ENCODE peak calls at places on chromosomes 6 and 20, in eight cellular contexts. One of them, this sample, is unnamed.

GRCh38 chr20:51628533-51629398 is 86.2 kb upstream of the NFATC2 start:
- DNase-seq in GM23338: no peak
- DNase-seq in H1: no peak
- DNase-seq in spleen: no peak
- DNase-seq in HCT116: no peak
- DNase-seq in breast epithelium: no peak
- DNase-seq in endothelial cell of umbilical vein: peak; percentile 93
- DNase-seq in transverse colon: no peak
- DNase-seq in this sample: no peak

GRCh38 chr6:124203812-124204167 is 400.1 kb downstream of the NKAIN2 start:
- DNase-seq in endothelial cell of umbilical vein: no peak
- DNase-seq in H1: no peak
- DNase-seq in HCT116: no peak
- DNase-seq in transverse colon: no peak
- DNase-seq in spleen: no peak
- DNase-seq in breast epithelium: no peak
- DNase-seq in GM23338: no peak
- DNase-seq in this sample: no peak

GRCh38 chr20:19876828-19877227 is 118.8 kb downstream of the RIN2 start:
- DNase-seq in GM23338: no peak
- DNase-seq in spleen: no peak
- DNase-seq in transverse colon: no peak
- DNase-seq in H1: no peak
- DNase-seq in breast epithelium: no peak
- DNase-seq in HCT116: no peak
- DNase-seq in endothelial cell of umbilical vein: no peak
- DNase-seq in this sample: no peak

GRCh38 chr20:57991211-57991841 is 237.1 kb downstream of the ANKRD60 start:
- DNase-seq in GM23338: no peak
- DNase-seq in H1: peak; percentile 7
- DNase-seq in endothelial cell of umbilical vein: no peak
- DNase-seq in transverse colon: peak; percentile 34
- DNase-seq in HCT116: no peak
- DNase-seq in breast epithelium: peak; percentile 66
- DNase-seq in spleen: no peak
- DNase-seq in this sample: no peak

GRCh38 chr20:38225240-38225899 is 35.2 kb downstream of the KIAA1755 start:
- DNase-seq in HCT116: no peak
- DNase-seq in breast epithelium: no peak
- DNase-seq in H1: no peak
- DNase-seq in transverse colon: no peak
- DNase-seq in endothelial cell of umbilical vein: no peak
- DNase-seq in GM23338: no peak
- DNase-seq in spleen: peak; percentile 36
- DNase-seq in this sample: no peak

GRCh38 chr20:19001177-19001576 is 187.6 kb downstream of the SCP2D1 start:
- DNase-seq in transverse colon: no peak
- DNase-seq in HCT116: no peak
- DNase-seq in H1: no peak
- DNase-seq in endothelial cell of umbilical vein: no peak
- DNase-seq in breast epithelium: no peak
- DNase-seq in GM23338: no peak
- DNase-seq in spleen: no peak
- DNase-seq in this sample: no peak

GRCh38 chr20:62485062-62485700 is 9.4 kb upstream of the GATA5 start:
- DNase-seq in breast epithelium: no peak
- DNase-seq in GM23338: no peak
- DNase-seq in HCT116: no peak
- DNase-seq in transverse colon: no peak
- DNase-seq in H1: no peak
- DNase-seq in endothelial cell of umbilical vein: no peak
- DNase-seq in spleen: no peak
- DNase-seq in this sample: no peak

GRCh38 chr6:129671442-129672344 is 38.3 kb downstream of the ARHGAP18 start:
- DNase-seq in breast epithelium: no peak
- DNase-seq in spleen: peak; percentile 85
- DNase-seq in H1: no peak
- DNase-seq in GM23338: peak; percentile 71
- DNase-seq in endothelial cell of umbilical vein: no peak
- DNase-seq in transverse colon: peak; percentile 49
- DNase-seq in HCT116: no peak
- DNase-seq in this sample: no peak

GRCh38 chr20:49511788-49512525 is 29.5 kb upstream of the KCNB1 start:
- DNase-seq in transverse colon: no peak
- DNase-seq in spleen: no peak
- DNase-seq in H1: no peak
- DNase-seq in HCT116: no peak
- DNase-seq in breast epithelium: no peak
- DNase-seq in endothelial cell of umbilical vein: no peak
- DNase-seq in GM23338: no peak
- DNase-seq in this sample: no peak

GRCh38 chr20:49505518-49505917 is 23.1 kb upstream of the KCNB1 start:
- DNase-seq in endothelial cell of umbilical vein: peak; percentile 47
- DNase-seq in GM23338: peak; percentile 77
- DNase-seq in spleen: no peak
- DNase-seq in transverse colon: no peak
- DNase-seq in H1: no peak
- DNase-seq in HCT116: no peak
- DNase-seq in breast epithelium: no peak
- DNase-seq in this sample: no peak

GRCh38 chr20:49507741-49508434 is 25.4 kb upstream of the KCNB1 start:
- DNase-seq in H1: no peak
- DNase-seq in GM23338: no peak
- DNase-seq in endothelial cell of umbilical vein: no peak
- DNase-seq in HCT116: no peak
- DNase-seq in spleen: no peak
- DNase-seq in breast epithelium: no peak
- DNase-seq in transverse colon: no peak
- DNase-seq in this sample: peak; percentile 57

GRCh38 chr20:49510562-49511117 is 28.2 kb upstream of the KCNB1 start:
- DNase-seq in spleen: no peak
- DNase-seq in transverse colon: peak; percentile 41
- DNase-seq in endothelial cell of umbilical vein: no peak
- DNase-seq in H1: no peak
- DNase-seq in breast epithelium: peak; percentile 58
- DNase-seq in HCT116: no peak
- DNase-seq in GM23338: no peak
- DNase-seq in this sample: peak; percentile 53

DNA sequence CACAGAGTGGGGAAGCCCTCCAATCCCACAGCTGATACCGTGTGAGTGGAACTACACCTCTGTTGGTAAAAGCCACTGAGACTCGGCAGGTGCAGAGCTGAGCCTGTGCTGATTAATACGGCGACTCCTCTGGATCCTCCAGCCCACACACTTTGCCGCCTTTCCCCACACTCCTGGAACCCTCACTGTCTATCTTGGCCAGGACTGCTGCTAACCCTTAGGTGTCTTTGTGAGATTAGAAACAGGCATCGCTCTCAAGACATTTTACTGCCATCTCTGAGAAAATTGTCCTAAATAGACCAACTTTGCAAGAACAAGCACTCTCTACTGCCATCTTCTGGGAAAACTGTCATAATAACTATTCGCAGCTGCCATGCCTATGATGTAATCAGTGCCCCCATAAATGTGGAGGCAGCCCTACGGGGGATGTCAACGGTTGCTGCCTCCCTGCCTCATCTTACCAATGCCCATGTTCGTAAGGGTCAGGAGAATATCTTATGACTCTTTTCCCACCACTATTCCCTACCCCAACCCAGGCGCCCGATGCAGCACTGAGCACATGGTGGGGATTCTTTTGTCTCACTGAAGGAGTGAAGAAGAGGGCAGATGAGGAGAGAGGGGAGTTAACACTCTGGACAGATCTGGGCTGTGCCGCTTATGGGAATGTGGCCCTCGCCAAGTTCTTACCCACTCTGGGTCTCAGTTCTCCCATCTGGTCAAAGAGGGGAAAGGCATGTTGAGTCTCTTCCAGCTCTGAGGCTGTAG is 26.1 kb upstream of the KCNB1 start:
- DNase-seq in breast epithelium: no peak
- DNase-seq in HCT116: peak; percentile 28
- DNase-seq in H1: no peak
- DNase-seq in endothelial cell of umbilical vein: peak; percentile 44
- DNase-seq in transverse colon: no peak
- DNase-seq in spleen: no peak
- DNase-seq in GM23338: peak; percentile 77
- DNase-seq in this sample: no peak
- TF ChIP-seq POLR2AphosphoS5 in breast epithelium: no peak
- TF ChIP-seq POLR2AphosphoS5 in HCT116: no peak
- TF ChIP-seq POLR2AphosphoS5 in H1: no peak
- TF ChIP-seq POLR2AphosphoS5 in endothelial cell of umbilical vein: no peak
- TF ChIP-seq POLR2AphosphoS5 in transverse colon: no peak
- TF ChIP-seq POLR2AphosphoS5 in spleen: no peak
- TF ChIP-seq POLR2AphosphoS5 in GM23338: no peak
- TF ChIP-seq POLR2AphosphoS5 in this sample: no peak

GRCh38 chr6:127110712-127111111 is 7.8 kb upstream of the RSPO3 start:
- DNase-seq in H1: no peak
- DNase-seq in spleen: no peak
- DNase-seq in breast epithelium: no peak
- DNase-seq in HCT116: no peak
- DNase-seq in endothelial cell of umbilical vein: no peak
- DNase-seq in GM23338: no peak
- DNase-seq in transverse colon: no peak
- DNase-seq in this sample: no peak

GRCh38 chr6:127115032-127115661 is 3.3 kb upstream of the RSPO3 start:
- DNase-seq in H1: no peak
- DNase-seq in spleen: no peak
- DNase-seq in transverse colon: no peak
- DNase-seq in HCT116: no peak
- DNase-seq in breast epithelium: no peak
- DNase-seq in GM23338: no peak
- DNase-seq in endothelial cell of umbilical vein: no peak
- DNase-seq in this sample: no peak

GRCh38 chr6:127107916-127108315 is 10.6 kb upstream of the RSPO3 start:
- DNase-seq in HCT116: no peak
- DNase-seq in spleen: no peak
- DNase-seq in transverse colon: no peak
- DNase-seq in breast epithelium: no peak
- DNase-seq in GM23338: no peak
- DNase-seq in H1: no peak
- DNase-seq in endothelial cell of umbilical vein: no peak
- DNase-seq in this sample: no peak

GRCh38 chr6:127114214-127114613 is 4.3 kb upstream of the RSPO3 start:
- DNase-seq in H1: no peak
- DNase-seq in HCT116: no peak
- DNase-seq in spleen: no peak
- DNase-seq in GM23338: no peak
- DNase-seq in endothelial cell of umbilical vein: no peak
- DNase-seq in transverse colon: no peak
- DNase-seq in breast epithelium: no peak
- DNase-seq in this sample: no peak

DNA sequence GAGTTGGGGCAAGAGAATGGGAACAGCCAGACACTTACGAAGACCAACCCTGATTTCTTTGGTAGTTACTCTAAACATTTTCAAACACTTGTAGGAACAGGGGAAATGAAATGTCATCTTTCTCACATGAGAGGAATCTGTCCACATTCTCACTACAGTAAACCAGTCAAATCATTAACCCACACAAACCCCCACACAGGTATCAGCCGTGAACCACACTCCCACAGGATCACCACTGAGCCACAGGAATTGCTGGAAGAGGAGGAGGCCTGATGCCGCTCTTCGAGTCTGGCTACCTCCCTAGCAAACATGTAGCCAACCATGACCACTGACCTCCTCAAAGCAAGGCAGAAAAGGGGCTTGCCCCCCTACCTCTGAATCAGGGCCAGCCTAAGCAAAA is 6.9 kb upstream of the RSPO3 start:
- DNase-seq in transverse colon: no peak
- DNase-seq in HCT116: no peak
- DNase-seq in breast epithelium: no peak
- DNase-seq in spleen: no peak
- DNase-seq in H1: no peak
- DNase-seq in endothelial cell of umbilical vein: no peak
- DNase-seq in GM23338: no peak
- DNase-seq in this sample: no peak
- H3K4me3 ChIP-seq in transverse colon: no peak overlapping the region
- H3K4me3 ChIP-seq in HCT116: no peak overlapping the region
- H3K4me3 ChIP-seq in breast epithelium: no peak overlapping the region
- H3K4me3 ChIP-seq in spleen: no peak overlapping the region
- H3K4me3 ChIP-seq in H1: no peak overlapping the region
- H3K4me3 ChIP-seq in endothelial cell of umbilical vein: no peak overlapping the region
- H3K4me3 ChIP-seq in GM23338: no peak overlapping the region
- H3K4me3 ChIP-seq in this sample: no peak overlapping the region

DNA sequence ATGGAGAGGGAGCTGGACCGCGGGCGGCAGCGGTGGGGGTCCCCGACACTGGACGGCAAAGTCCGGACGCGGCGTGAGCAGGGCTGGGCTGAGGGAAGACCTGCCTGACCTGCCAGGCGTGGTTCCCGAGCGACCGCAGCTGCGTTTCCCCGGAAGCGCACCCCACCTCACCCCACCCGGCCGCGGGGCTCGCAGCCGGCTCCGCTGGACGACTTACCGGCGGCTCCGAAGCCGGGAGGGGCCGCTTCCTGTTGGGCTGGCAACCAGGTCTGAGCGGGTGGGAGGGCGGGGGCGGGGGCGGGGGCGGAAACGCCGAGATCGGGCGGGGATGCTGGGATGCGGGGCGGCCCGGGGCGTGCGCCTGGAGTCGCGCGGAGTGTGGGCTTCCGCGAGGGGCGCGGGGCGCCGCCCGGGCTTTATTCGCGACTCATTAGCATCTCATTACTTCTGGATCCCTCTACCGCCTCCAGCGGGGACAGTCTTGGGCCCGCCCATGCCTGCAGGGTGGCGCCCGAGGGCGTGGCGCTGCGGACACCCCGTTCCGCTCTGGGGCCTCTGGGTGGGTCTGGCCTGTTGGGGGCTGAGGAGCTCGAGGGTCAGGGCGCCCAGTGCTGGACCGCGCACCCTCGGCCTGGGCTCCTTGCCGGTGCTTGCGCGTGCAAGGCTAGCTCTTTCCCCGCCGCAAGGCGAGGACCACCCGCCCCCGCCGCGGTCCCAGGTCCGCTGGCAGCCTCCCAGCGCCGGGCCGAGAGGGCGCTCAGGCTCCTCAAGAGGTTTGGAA is at the start of gene MICAL1:
- DNase-seq in transverse colon: peak; percentile 90
- DNase-seq in breast epithelium: no peak
- DNase-seq in H1: no peak
- DNase-seq in GM23338: peak; percentile 72
- DNase-seq in endothelial cell of umbilical vein: peak; percentile 17
- DNase-seq in HCT116: no peak
- DNase-seq in spleen: peak; percentile 98
- DNase-seq in this sample: peak; percentile 41
- TF ChIP-seq CTCF in transverse colon: peak; percentile 60
- TF ChIP-seq CTCF in breast epithelium: no peak
- TF ChIP-seq CTCF in H1: no peak
- TF ChIP-seq CTCF in GM23338: no peak
- TF ChIP-seq CTCF in endothelial cell of umbilical vein: peak; percentile 44
- TF ChIP-seq CTCF in HCT116: no peak
- TF ChIP-seq CTCF in spleen: peak; percentile 45
- TF ChIP-seq CTCF in this sample: peak; percentile 32

DNA sequence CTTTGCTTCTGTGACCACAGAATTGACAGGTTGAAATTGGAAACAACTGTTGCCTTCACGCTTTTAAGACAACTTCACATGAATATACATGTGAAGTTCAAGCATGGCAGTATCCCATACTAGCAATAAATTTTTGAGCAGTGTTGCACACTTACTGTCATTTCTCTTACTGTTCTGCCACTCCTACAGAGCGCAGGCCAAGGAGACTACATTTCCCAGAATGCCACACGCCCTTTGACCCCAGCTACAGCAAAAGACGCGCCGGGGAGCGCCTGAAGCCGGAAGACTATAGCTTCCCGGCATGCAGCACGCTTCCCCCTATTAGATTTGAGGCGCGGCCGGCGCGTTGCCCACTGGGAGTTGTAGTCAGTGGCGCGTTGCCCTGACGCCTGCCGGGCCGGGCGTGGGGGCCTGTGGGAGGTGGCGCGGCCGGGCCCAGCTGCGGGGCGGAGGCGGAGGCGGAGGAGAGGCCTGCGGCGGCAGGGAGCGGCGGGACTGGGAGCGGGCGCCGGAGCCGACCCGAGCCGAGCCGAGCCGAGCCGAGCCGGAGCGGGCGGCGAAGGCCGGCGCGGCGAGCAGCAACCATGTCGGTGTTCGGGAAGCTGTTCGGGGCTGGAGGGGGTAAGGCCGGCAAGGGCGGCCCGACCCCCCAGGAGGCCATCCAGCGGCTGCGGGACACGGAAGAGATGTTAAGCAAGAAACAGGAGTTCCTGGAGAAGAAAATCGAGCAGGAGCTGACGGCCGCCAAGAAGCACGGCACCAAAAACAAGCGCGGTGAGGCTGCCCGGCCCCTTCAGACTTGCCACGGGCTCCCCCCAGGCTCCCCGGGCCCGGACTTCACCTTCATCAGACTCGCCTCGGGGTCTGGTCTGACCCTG is at the start of gene CHMP4B:
- DNase-seq in breast epithelium: peak; percentile 99
- DNase-seq in spleen: peak; percentile 100
- DNase-seq in endothelial cell of umbilical vein: peak; percentile 98
- DNase-seq in HCT116: peak; percentile 93
- DNase-seq in GM23338: peak; percentile 99
- DNase-seq in transverse colon: peak; percentile 99
- DNase-seq in H1: peak; percentile 85
- DNase-seq in this sample: peak; percentile 99
- TF ChIP-seq POLR2AphosphoS5 in breast epithelium: peak; percentile 83
- TF ChIP-seq POLR2AphosphoS5 in spleen: peak; percentile 92
- TF ChIP-seq POLR2AphosphoS5 in endothelial cell of umbilical vein: peak; percentile 74
- TF ChIP-seq POLR2AphosphoS5 in HCT116: peak; percentile 58
- TF ChIP-seq POLR2AphosphoS5 in GM23338: peak; percentile 45
- TF ChIP-seq POLR2AphosphoS5 in transverse colon: peak; percentile 94
- TF ChIP-seq POLR2AphosphoS5 in H1: peak; percentile 22
- TF ChIP-seq POLR2AphosphoS5 in this sample: peak; percentile 99